ENCODE peak calls at places on chromosomes 6 and 20, in five cellular contexts. V is transverse colon; A is CD8-positive, alpha-beta memory T cell; W is aorta; Z is cardiac muscle cell. T is an unnamed sample. For H3K36me3, the result is how much of the 10 kb centered on the place peaks cover.

GRCh38 chr6:47780510-47781356 is 1.1 kb upstream of the OPN5 start:
- DNase-seq in V (peak), A (no peak), W (peak), Z (peak), T (no peak)

GRCh38 chr6:142728910-142729481 is 216.0 kb downstream of the HIVEP2 start:
- DNase-seq in V (no peak), A (no peak), W (no peak), Z (peak), T (no peak)

GRCh38 chr20:45732199-45732598 is 10.1 kb downstream of the SPINT4 start:
- DNase-seq in V (no peak), A (no peak), W (no peak), Z (no peak), T (no peak)

GRCh38 chr6:43938178-43939101 is 168.4 kb downstream of the VEGFA start:
- DNase-seq in V (no peak), A (no peak), W (no peak), Z (no peak), T (peak)

GRCh38 chr6:112780498-112781096 is 433.5 kb downstream of the RFPL4B start:
- DNase-seq in V (peak), A (no peak), W (peak), Z (peak), T (no peak)

GRCh38 chr6:130903007-130903406 is 75.8 kb downstream of the SMLR1 start:
- DNase-seq in V (no peak), A (no peak), W (no peak), Z (no peak), T (no peak)

GRCh38 chr6:85344996-85345395 is 104.9 kb upstream of the NT5E start:
- DNase-seq in V (no peak), A (no peak), W (no peak), Z (no peak), T (no peak)

GRCh38 chr20:22333885-22334545 is 250.4 kb downstream of the FOXA2 start:
- DNase-seq in V (peak), A (no peak), W (peak), Z (peak), T (no peak)

GRCh38 chr6:79250107-79250514 is 15.6 kb upstream of the HMGN3 start:
- DNase-seq in V (no peak), A (no peak), W (no peak), Z (no peak), T (no peak)

GRCh38 chr6:45586216-45587171 is 208.8 kb upstream of the SUPT3H start:
- DNase-seq in V (no peak), A (peak), W (no peak), Z (no peak), T (no peak)

GRCh38 chr6:42352856-42353564 is 98.7 kb downstream of the TRERF1 start:
- DNase-seq in V (no peak), A (no peak), W (no peak), Z (peak), T (no peak)

DNA sequence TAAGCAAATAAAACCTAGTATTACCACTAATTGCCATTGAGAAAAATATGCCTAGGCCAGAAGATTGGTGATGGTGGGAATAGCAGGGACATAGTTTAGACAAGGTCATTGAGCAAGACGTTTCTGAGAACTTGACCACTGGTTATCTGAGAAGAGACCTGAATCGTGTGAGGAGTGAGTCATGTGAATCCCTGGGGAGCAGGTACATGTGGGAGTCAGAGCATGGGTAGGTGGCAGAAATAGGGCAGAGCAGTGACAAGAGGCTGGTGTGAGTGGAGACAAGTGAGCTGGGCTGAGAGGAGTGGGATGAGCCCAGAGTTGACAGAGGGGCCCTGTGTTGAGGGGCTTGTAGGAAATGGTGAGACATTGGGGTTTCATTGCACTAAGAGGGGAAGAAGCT is 16.4 kb downstream of the MICA start:
- DNase-seq in V (no peak), A (no peak), W (no peak), Z (peak), T (no peak)
- H3K27ac ChIP-seq in V (no peak), A (no peak), W (no peak), Z (no peak), T (no peak)

DNA sequence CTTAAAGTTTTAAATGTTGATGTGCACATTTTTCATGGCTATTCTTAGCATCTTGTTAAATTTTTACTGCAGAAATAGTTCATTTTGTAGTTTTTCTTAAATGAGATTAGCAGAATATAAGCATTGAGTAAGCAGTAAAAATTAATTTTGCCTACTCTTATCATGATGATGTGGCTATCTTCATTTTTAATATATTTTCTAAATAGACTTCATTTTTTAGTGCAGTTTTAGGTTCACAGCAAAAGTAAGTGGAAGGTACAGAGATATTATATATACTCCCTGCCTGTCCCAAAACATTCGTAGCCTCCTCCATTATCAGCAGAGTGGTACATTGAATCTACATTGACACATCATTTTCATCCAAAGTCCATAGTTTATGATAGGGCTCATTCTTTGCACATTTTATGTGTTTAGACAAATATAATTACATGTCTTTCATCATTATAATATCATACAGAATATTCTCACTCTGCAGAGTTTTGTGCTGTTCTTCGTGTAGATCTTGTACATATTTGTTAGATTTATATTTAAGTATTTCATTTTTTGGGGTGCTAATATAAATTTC is 13.7 kb downstream of the STXBP5 start:
- DNase-seq in V (no peak), A (no peak), W (no peak), Z (no peak), T (no peak)
- H3K36me3 ChIP-seq in V (under half), A (under half), W (under half), Z (under half), T (under half)

DNA sequence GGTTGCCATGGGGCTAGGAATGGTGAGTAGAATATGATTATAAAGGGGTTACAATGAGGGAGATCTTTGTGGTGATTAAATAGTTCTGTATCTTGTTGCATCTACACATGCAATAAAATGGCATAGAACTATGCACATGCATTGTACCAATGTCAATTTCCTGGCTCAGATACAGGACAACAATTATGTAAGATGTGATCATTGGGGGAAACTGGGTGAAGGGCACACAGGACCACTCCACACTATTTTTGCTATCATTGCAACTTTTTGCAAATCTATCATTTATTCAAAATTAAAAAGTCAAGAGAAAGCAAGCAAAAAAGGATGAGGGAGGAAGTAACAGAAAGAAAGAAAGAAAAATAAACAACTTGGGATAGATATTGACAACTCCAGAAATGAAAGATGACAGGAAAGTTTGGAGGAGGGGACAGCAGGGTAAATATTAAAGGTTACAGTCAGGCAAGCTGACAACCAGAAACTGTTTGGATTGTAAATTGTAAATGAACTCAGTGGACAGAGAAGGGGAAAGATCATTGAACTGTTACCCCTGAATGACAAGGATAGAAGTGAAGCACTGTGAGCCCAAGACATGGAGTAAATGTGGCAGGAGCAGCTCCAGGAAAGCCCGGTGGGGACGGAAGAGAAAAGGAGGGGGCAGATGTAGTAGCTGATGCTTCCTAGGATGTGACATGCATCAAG is 499.6 kb upstream of the JARID2 start:
- DNase-seq in V (no peak), A (no peak), W (no peak), Z (no peak), T (no peak)
- H3K27ac ChIP-seq in V (no peak), A (no peak), W (no peak), Z (no peak), T (no peak)

DNA sequence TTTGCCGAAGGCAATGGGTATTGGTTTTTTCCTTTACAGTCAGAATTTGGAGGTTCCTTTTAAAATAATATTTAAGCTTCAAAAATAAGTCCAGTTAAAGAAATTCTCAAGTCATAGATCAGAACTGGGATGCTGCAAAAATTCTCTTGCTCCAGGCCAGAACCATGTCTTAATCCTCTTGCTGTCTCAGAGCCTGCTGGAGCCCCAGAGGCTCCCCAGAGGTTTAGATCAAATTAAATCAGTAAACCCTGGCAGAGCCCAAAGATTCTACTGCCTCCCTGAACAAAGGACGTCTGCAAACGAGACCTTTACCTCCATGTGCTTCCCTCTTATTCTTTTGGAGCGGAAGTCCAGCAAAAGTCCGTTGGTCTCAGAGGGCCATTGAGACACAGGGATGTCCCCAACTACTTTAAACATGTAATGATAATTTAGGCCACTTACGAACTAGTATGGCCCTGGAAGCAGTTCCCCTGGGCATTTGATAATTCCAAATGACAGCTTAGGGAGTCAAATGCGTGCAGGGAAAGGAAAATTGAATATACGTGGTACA is 31.6 kb downstream of the SULF2 start:
- DNase-seq in V (no peak), A (no peak), W (no peak), Z (no peak), T (no peak)
- H3K36me3 ChIP-seq in V (under half), A (under half), W (under half), Z (under half), T (under half)

GRCh38 chr20:63693079-63693974 is 3.1 kb upstream of the TNFRSF6B start:
- DNase-seq in V (no peak), A (no peak), W (peak), Z (no peak), T (peak)
- H3K27ac ChIP-seq in V (no peak), A (no peak), W (no peak), Z (peak), T (no peak)

DNA sequence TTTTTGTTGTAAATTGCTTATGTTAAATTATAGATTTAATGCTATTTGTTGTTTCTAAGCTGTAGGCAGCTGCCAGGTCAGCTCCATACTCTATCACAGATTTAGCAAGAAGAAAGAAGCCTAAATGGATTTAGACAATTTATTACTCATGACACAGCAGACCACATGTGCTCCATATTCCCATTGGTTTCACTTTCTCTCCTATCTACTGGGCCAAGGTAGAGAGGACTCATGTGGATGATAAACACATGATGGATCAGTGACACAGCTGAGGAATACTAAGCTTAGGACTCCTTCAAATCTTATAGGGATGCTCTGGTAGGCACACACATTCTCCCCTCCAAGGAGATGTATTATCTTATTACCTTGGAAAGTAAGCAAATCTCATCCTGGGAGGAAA is 553.0 kb upstream of the ADGRB3 start:
- DNase-seq in V (no peak), A (no peak), W (no peak), Z (no peak), T (no peak)
- H3K36me3 ChIP-seq in V (under half), A (under half), W (under half), Z (under half), T (under half)

GRCh38 chr20:51732454-51732791 is 35.8 kb downstream of the ATP9A start:
- DNase-seq in V (no peak), A (no peak), W (no peak), Z (peak), T (no peak)

GRCh38 chr20:51733070-51733469 is 35.1 kb downstream of the ATP9A start:
- DNase-seq in V (no peak), A (no peak), W (no peak), Z (no peak), T (no peak)

GRCh38 chr20:51731771-51732453 is 36.3 kb downstream of the ATP9A start:
- DNase-seq in V (no peak), A (no peak), W (no peak), Z (peak), T (no peak)

GRCh38 chr20:51727872-51728271 is 40.3 kb downstream of the ATP9A start:
- DNase-seq in V (no peak), A (no peak), W (no peak), Z (no peak), T (peak)

DNA sequence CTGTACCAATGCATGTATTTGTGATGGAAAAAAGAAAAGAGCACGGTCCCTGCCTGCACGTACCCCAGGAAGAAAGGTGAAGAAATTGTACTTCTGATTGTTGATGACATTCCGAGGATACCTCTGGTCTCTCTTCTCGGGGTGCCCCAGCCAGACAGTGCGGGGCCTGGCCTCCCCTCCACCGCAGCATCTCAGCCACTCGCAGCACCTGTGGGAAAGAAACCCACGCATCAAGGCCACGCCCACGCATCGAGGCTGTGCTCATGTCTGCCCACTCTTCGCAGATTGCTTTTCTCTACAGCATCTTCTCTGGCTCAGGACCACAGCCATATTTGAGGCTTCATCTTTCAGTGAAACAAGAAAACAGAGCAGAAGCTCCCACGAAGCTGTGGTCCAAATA is 38.4 kb downstream of the ATP9A start:
- DNase-seq in V (no peak), A (no peak), W (no peak), Z (no peak), T (no peak)
- H3K27ac ChIP-seq in V (no peak), A (no peak), W (no peak), Z (no peak), T (no peak)